ENCODE peak calls at places on chromosomes 16 and 17, in eight cellular contexts. V, Q, F, L, N, D, I and P are unnamed samples.

GRCh38 chr17:1047177-1047885 is 50.4 kb downstream of the TIMM22 start:
- DNase-seq in F (no peak), D (peak), N (peak), Q (no peak), I (no peak), V (no peak), L (peak), P (peak)

GRCh38 chr17:4310349-4311060 is 46.7 kb upstream of the ANKFY1 start:
- DNase-seq in N (peak), L (peak), F (no peak), V (peak), I (no peak), D (no peak), Q (no peak), P (no peak)

GRCh38 chr17:64165347-64165746 is 35.4 kb upstream of the ERN1 start:
- DNase-seq in L (no peak), Q (no peak), I (no peak), D (no peak), N (no peak), F (no peak), V (no peak), P (no peak)

GRCh38 chr16:50570354-50570753 is 22.2 kb downstream of the NKD1 start:
- DNase-seq in V (no peak), L (no peak), F (no peak), I (no peak), D (no peak), N (no peak), Q (no peak), P (no peak)

GRCh38 chr17:68578236-68578635 is 22.9 kb downstream of the FAM20A start:
- DNase-seq in N (no peak), F (no peak), Q (no peak), D (no peak), L (no peak), I (no peak), V (no peak), P (no peak)

GRCh38 chr16:3830625-3831254 is 49.8 kb downstream of the CREBBP start:
- DNase-seq in L (no peak), I (no peak), F (no peak), V (no peak), Q (no peak), N (no peak), D (no peak), P (no peak)

GRCh38 chr17:76709077-76709950 is 1.5 kb downstream of the MXRA7 start:
- DNase-seq in D (peak), N (peak), F (no peak), L (peak), Q (peak), V (peak), I (peak), P (peak)

GRCh38 chr17:28747046-28747691 is 3.4 kb downstream of the TRAF4 start:
- DNase-seq in I (no peak), F (no peak), N (no peak), V (no peak), D (no peak), Q (no peak), L (no peak), P (no peak)

GRCh38 chr17:41212524-41213169 is 13.8 kb upstream of the KRTAP9-2 start:
- DNase-seq in N (no peak), V (no peak), D (no peak), L (no peak), F (no peak), Q (peak), I (no peak), P (no peak)

GRCh38 chr17:7119314-7119713 is 4.7 kb upstream of the ASGR2 start:
- DNase-seq in I (no peak), F (no peak), N (no peak), Q (no peak), D (no peak), V (no peak), L (no peak), P (no peak)

GRCh38 chr16:14539631-14540030 is 90.4 kb downstream of the PARN start:
- DNase-seq in V (no peak), N (peak), F (no peak), I (no peak), L (peak), D (no peak), Q (no peak), P (no peak)

GRCh38 chr16:80583466-80583865 is 42.7 kb downstream of the DYNLRB2 start:
- DNase-seq in V (no peak), D (no peak), N (peak), I (no peak), L (peak), Q (peak), F (peak), P (no peak)

GRCh38 chr17:65749479-65749878 is 188.0 kb upstream of the AXIN2 start:
- DNase-seq in D (no peak), F (no peak), Q (peak), L (peak), V (no peak), I (no peak), N (peak), P (peak)

GRCh38 chr16:3681206-3681605 is 26.7 kb downstream of the DNASE1 start:
- DNase-seq in I (no peak), D (no peak), N (no peak), Q (no peak), V (no peak), F (no peak), L (no peak), P (no peak)

GRCh38 chr16:73157861-73158260 is 109.9 kb upstream of the ZFHX3 start:
- DNase-seq in I (no peak), L (no peak), N (no peak), F (no peak), V (no peak), Q (no peak), D (no peak), P (no peak)

GRCh38 chr16:47037396-47037745 is 63.9 kb upstream of the DNAJA2 start:
- DNase-seq in D (no peak), V (no peak), Q (no peak), F (peak), N (no peak), L (no peak), I (peak), P (no peak)

GRCh38 chr17:45147102-45147580 is 1.1 kb upstream of the HEXIM1 start:
- DNase-seq in Q (peak), I (peak), F (no peak), N (peak), D (no peak), V (peak), L (peak), P (no peak)

GRCh38 chr17:56834380-56835258 is 668 bp downstream of the DGKE start:
- DNase-seq in F (peak), I (peak), N (peak), Q (no peak), L (peak), D (no peak), V (peak), P (peak)

GRCh38 chr16:86676216-86676800 is 98.0 kb downstream of the FOXL1 start:
- DNase-seq in N (peak), V (no peak), D (peak), L (peak), F (no peak), I (no peak), Q (peak), P (peak)

GRCh38 chr17:45648642-45649041 is 135.5 kb upstream of the CRHR1 start:
- DNase-seq in Q (no peak), L (no peak), F (no peak), I (no peak), V (no peak), N (no peak), D (no peak), P (no peak)

GRCh38 chr17:9880582-9880999 is 24.5 kb downstream of the RCVRN start:
- DNase-seq in F (no peak), N (peak), L (no peak), V (no peak), Q (peak), I (peak), D (no peak), P (no peak)

GRCh38 chr16:64035337-64035736 is 1086.5 kb downstream of the CDH11 start:
- DNase-seq in D (no peak), L (no peak), Q (no peak), V (no peak), N (no peak), F (no peak), I (no peak), P (no peak)

GRCh38 chr17:77285594-77286390 is 145.0 kb downstream of the SEC14L1 start:
- DNase-seq in I (peak), N (peak), Q (peak), L (peak), V (no peak), F (no peak), D (peak), P (peak)

GRCh38 chr16:87560428-87561199 is 41.7 kb upstream of the JPH3 start:
- DNase-seq in D (no peak), V (peak), L (no peak), Q (peak), N (peak), F (no peak), I (peak), P (peak)

GRCh38 chr16:50939356-50939755 is 197.5 kb downstream of the CYLD start:
- DNase-seq in I (no peak), F (no peak), D (no peak), V (no peak), L (no peak), N (no peak), Q (no peak), P (no peak)

GRCh38 chr16:81996664-81997529 is 14.4 kb downstream of the SDR42E1 start:
- DNase-seq in Q (peak), I (peak), D (no peak), F (no peak), V (no peak), L (peak), N (peak), P (peak)

GRCh38 chr17:6523330-6523729 is 33.0 kb downstream of the PITPNM3 start:
- DNase-seq in V (no peak), F (no peak), Q (peak), L (peak), N (peak), I (peak), D (no peak), P (peak)

GRCh38 chr16:57113042-57113453 is 20.7 kb downstream of the CPNE2 start:
- DNase-seq in I (peak), L (peak), V (no peak), F (no peak), D (no peak), Q (peak), N (peak), P (peak)

GRCh38 chr16:287298-287811 is 4.4 kb downstream of the PDIA2 start:
- DNase-seq in V (no peak), F (no peak), Q (peak), I (no peak), D (no peak), L (no peak), N (no peak), P (no peak)

GRCh38 chr17:32971171-32971570 is 20.5 kb upstream of the SPACA3 start:
- DNase-seq in F (no peak), V (no peak), I (no peak), N (peak), D (no peak), Q (no peak), L (no peak), P (peak)